ENCODE peak calls at places on chromosomes 13 and 19, in six cellular contexts. Y is upper lobe of left lung, W is IMR-90, Q is HCT116, P is cardiac muscle cell, E is GM23248. B is an unnamed sample.
A peak's percentile ranks its signal among the peaks of the same experiment; 100 is the strongest.

GRCh38 chr13:31261241-31261640 is 61.5 kb downstream of the B3GLCT start:
- DNase-seq in Y (no peak), W (no peak), Q (no peak), P (no peak), E (no peak), B (no peak)

GRCh38 chr13:99870541-99870940 is 101.0 kb downstream of the ZIC5 start:
- DNase-seq in Y (no peak), W (no peak), Q (no peak), P (no peak), E (no peak), B (no peak)

GRCh38 chr19:55670280-55671053 is 4.6 kb upstream of the EPN1 start:
- DNase-seq in Y (peak; percentile 44), W (peak; percentile 20), Q (no peak), P (peak; percentile 20), E (no peak), B (peak; percentile 27)

GRCh38 chr13:32910530-32910929 is 105.7 kb upstream of the KL start:
- DNase-seq in Y (no peak), W (no peak), Q (no peak), P (no peak), E (peak; percentile 32), B (no peak)

GRCh38 chr13:44471686-44472085 is 98.1 kb downstream of the SERP2 start:
- DNase-seq in Y (no peak), W (peak; percentile 58), Q (no peak), P (peak; percentile 38), E (peak; percentile 59), B (no peak)

GRCh38 chr19:54478677-54479266 is 5.7 kb upstream of the CDC42EP5 start:
- DNase-seq in Y (no peak), W (peak; percentile 49), Q (peak; percentile 53), P (peak; percentile 64), E (peak; percentile 63), B (peak; percentile 60)

GRCh38 chr19:17389288-17389687 is 4.7 kb downstream of the CCDC194 start:
- DNase-seq in Y (no peak), W (no peak), Q (no peak), P (no peak), E (no peak), B (no peak)

GRCh38 chr19:51462681-51463080 is 4.4 kb upstream of the SIGLEC8 start:
- DNase-seq in Y (no peak), W (no peak), Q (no peak), P (no peak), E (no peak), B (no peak)

GRCh38 chr13:112877496-112877895 is 91.5 kb upstream of the MCF2L start:
- DNase-seq in Y (no peak), W (no peak), Q (no peak), P (no peak), E (no peak), B (no peak)

GRCh38 chr13:99269627-99270252 is 11.6 kb upstream of the GPR18 start:
- DNase-seq in Y (no peak), W (peak; percentile 78), Q (peak; percentile 38), P (peak; percentile 78), E (peak; percentile 84), B (peak; percentile 68)

DNA sequence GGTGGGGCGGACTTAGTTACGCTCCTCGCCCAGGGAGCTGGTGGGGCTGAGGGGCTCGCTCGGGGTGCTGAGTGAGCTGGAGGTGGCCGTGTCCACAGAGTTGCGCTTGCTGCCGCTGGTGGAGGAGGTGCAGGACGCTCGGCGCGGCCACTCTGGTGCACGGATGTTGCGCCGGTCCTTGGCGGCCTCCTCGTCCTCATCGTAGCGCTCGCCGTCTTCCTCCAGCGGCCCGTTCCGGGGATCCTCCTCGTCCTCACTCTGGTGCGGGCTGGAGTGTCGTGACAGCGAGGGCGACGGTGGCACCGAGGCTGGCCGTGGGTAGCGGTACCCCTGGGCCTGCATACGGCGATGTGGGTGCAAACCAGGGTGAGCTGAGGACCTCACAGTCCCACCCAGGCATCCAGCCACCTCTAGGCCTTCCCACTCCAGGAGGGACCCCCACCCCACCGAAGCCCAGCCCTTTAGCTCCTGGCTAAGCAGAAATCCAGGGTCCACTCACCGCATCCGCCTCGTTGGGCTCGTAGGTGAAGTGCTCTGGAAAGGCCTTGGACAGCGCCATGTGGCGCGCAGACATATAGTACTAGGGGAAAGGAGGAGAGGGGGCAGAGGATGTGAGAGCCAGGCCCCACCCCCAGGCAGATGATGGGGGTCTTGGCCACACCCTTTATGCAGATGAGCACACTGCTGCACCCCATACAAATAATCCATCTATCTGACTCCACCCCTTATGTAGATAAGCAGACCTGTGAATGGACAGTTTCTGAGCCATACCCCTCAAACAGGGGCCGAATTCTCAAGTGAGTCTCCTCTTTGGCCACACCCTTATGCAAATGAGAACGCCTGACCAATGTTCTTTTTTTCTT is 4.4 kb downstream of the FTL start:
- DNase-seq in Y (no peak), W (no peak), Q (no peak), P (no peak), E (peak; percentile 43), B (no peak)
- H3K36me3 ChIP-seq in Y (peaks cover 62% of the 10 kb centered on the region), W (peaks cover 40% of the 10 kb centered on the region), Q (peaks cover 36% of the 10 kb centered on the region), P (peaks cover 51% of the 10 kb centered on the region), E (peaks cover 49% of the 10 kb centered on the region), B (peaks cover 45% of the 10 kb centered on the region)

DNA sequence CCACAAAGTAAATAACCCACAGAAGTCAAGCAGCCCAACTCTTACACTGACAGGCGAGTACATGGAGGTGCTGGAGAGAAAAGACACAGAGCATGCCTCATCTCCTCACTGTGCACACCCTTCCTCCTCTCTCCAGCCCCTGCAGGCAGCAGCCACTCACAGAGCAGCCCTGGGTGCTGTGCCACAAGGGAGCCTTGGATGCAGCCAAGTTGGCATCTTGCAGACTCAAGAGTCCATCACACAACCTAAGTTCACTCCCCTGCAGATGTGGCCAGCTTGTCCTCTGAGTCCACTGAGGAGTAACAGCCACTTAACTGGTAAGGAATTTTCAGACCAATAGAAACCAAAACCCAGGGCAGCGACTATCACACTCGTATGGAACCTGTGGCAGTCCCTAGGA is 47.4 kb downstream of the BRD4 start:
- DNase-seq in Y (no peak), W (no peak), Q (no peak), P (no peak), E (no peak), B (no peak)
- H3K27me3 ChIP-seq in Y (no peaks in the 10 kb centered on the region), W (no peaks in the 10 kb centered on the region), Q (no peaks in the 10 kb centered on the region), P (no peaks in the 10 kb centered on the region), E (no peaks in the 10 kb centered on the region), B (no peaks in the 10 kb centered on the region)

GRCh38 chr19:2114821-2115220 is 18.1 kb downstream of the IZUMO4 start:
- DNase-seq in Y (no peak), W (no peak), Q (no peak), P (no peak), E (no peak), B (no peak)

GRCh38 chr19:2113436-2114211 is 16.9 kb downstream of the IZUMO4 start:
- DNase-seq in Y (no peak), W (no peak), Q (no peak), P (no peak), E (peak; percentile 73), B (no peak)

GRCh38 chr19:2115324-2115723 is 18.6 kb downstream of the IZUMO4 start:
- DNase-seq in Y (no peak), W (no peak), Q (no peak), P (no peak), E (no peak), B (no peak)

GRCh38 chr19:2112516-2113320 is 16.0 kb downstream of the IZUMO4 start:
- DNase-seq in Y (no peak), W (no peak), Q (no peak), P (no peak), E (no peak), B (no peak)

DNA sequence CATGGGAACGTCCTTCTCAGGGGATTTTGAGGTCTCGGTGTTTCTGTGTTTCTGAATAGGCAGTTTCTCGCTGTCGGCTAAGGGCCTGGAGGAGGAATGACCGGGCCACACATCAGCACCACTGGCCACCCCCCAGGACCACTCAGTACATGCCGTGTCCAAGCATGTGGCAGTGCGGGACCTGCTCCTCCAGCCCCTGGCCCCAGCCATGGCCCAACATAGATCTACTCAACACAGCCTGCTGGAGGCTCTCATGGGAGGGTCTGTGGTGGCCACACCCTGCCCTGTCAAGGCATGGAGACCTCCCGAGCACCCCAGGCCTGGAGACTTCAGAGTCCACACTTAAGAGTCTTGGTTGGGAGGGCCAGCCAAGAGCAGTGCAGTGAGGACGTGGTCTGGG is 17.5 kb downstream of the IZUMO4 start:
- DNase-seq in Y (no peak), W (no peak), Q (no peak), P (no peak), E (no peak), B (no peak)
- H3K36me3 ChIP-seq in Y (peaks cover 100% of the 10 kb centered on the region), W (peaks cover 95% of the 10 kb centered on the region), Q (peaks cover 42% of the 10 kb centered on the region), P (peaks cover 71% of the 10 kb centered on the region), E (peaks cover 15% of the 10 kb centered on the region), B (peaks cover 86% of the 10 kb centered on the region)

DNA sequence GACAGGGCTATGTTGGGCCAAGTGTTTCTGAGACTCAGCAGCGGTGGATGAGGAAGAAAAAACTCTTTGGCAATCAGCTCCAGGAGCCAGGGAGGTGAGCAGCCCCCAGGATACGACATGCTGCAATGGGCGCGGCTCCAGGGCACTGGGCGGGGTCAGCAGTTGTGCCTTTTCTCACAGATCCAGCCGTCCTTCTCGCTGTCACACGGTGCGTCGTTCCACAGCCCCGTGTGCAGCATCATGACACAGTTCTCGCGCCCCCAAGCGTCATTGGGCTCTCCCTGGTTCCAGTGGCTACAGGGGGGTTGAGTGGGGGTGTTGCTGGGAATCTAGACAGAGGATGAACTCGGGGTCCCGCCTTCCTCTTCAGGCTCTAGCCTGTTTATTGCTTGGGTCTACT is 2.7 kb downstream of the CLEC4G start:
- DNase-seq in Y (no peak), W (no peak), Q (no peak), P (no peak), E (no peak), B (no peak)
- H3K27me3 ChIP-seq in Y (no peaks in the 10 kb centered on the region), W (peaks cover 46% of the 10 kb centered on the region), Q (no peaks in the 10 kb centered on the region), P (peaks cover 82% of the 10 kb centered on the region), E (peaks cover 57% of the 10 kb centered on the region), B (peaks cover 10% of the 10 kb centered on the region)

B was measured in CD4-positive, CD25-positive, alpha-beta regulatory T cell.